ENCODE peak calls at places on chromosomes 7 and 10, in five cellular contexts. One of them, this sample, is unnamed.

GRCh38 chr10:131271195-131271880 is 40.2 kb downstream of the TCERG1L start:
- DNase-seq in heart right ventricle: no peak
- DNase-seq in breast epithelium: no peak
- DNase-seq in coronary artery: no peak
- DNase-seq in hepatocyte: no peak
- DNase-seq in this sample: no peak

GRCh38 chr7:111841596-111842209 is 279.4 kb upstream of the IMMP2L start:
- DNase-seq in coronary artery: no peak
- DNase-seq in heart right ventricle: no peak
- DNase-seq in breast epithelium: no peak
- DNase-seq in hepatocyte: no peak
- DNase-seq in this sample: no peak

GRCh38 chr7:151863386-151864079 is 13.4 kb downstream of the PRKAG2 start:
- DNase-seq in breast epithelium: no peak
- DNase-seq in hepatocyte: no peak
- DNase-seq in coronary artery: no peak
- DNase-seq in heart right ventricle: no peak
- DNase-seq in this sample: no peak

GRCh38 chr7:30825215-30825720 is 54.1 kb downstream of the MINDY4 start:
- DNase-seq in heart right ventricle: no peak
- DNase-seq in breast epithelium: no peak
- DNase-seq in hepatocyte: no peak
- DNase-seq in coronary artery: no peak
- DNase-seq in this sample: no peak

GRCh38 chr10:285216-285967 is 150.1 kb downstream of the ZMYND11 start:
- DNase-seq in breast epithelium: no peak
- DNase-seq in hepatocyte: no peak
- DNase-seq in coronary artery: no peak
- DNase-seq in heart right ventricle: no peak
- DNase-seq in this sample: no peak

GRCh38 chr10:50622497-50623298 is 1.1 kb downstream of the SGMS1 start:
- DNase-seq in breast epithelium: peak
- DNase-seq in hepatocyte: peak
- DNase-seq in heart right ventricle: peak
- DNase-seq in coronary artery: peak
- DNase-seq in this sample: peak

GRCh38 chr10:102322914-102323313 is 72.6 kb upstream of the NFKB2 start:
- DNase-seq in coronary artery: no peak
- DNase-seq in heart right ventricle: no peak
- DNase-seq in breast epithelium: no peak
- DNase-seq in hepatocyte: no peak
- DNase-seq in this sample: no peak

GRCh38 chr10:28291881-28292297 is 11.0 kb downstream of the MPP7 start:
- DNase-seq in heart right ventricle: no peak
- DNase-seq in hepatocyte: peak
- DNase-seq in coronary artery: no peak
- DNase-seq in breast epithelium: no peak
- DNase-seq in this sample: peak

GRCh38 chr7:101953248-101953819 is 135.9 kb downstream of the CUX1 start:
- DNase-seq in hepatocyte: peak
- DNase-seq in coronary artery: no peak
- DNase-seq in breast epithelium: no peak
- DNase-seq in heart right ventricle: peak
- DNase-seq in this sample: no peak

GRCh38 chr10:92757066-92757716 is 67.4 kb downstream of the HHEX start:
- DNase-seq in hepatocyte: peak
- DNase-seq in heart right ventricle: peak
- DNase-seq in coronary artery: peak
- DNase-seq in breast epithelium: peak
- DNase-seq in this sample: peak

GRCh38 chr10:67603086-67603485 is 92.9 kb downstream of the CTNNA3 start:
- DNase-seq in hepatocyte: no peak
- DNase-seq in heart right ventricle: no peak
- DNase-seq in coronary artery: no peak
- DNase-seq in breast epithelium: no peak
- DNase-seq in this sample: no peak

GRCh38 chr10:74238031-74238431 is 87.0 kb downstream of the ADK start:
- DNase-seq in heart right ventricle: no peak
- DNase-seq in breast epithelium: no peak
- DNase-seq in coronary artery: no peak
- DNase-seq in hepatocyte: no peak
- DNase-seq in this sample: no peak

GRCh38 chr10:25059990-25060389 is 43.6 kb downstream of the THNSL1 start:
- DNase-seq in coronary artery: peak
- DNase-seq in hepatocyte: peak
- DNase-seq in breast epithelium: peak
- DNase-seq in heart right ventricle: peak
- DNase-seq in this sample: peak

GRCh38 chr10:97849101-97849490 is 547 bp upstream of the GOLGA7B start:
- DNase-seq in coronary artery: no peak
- DNase-seq in breast epithelium: no peak
- DNase-seq in hepatocyte: no peak
- DNase-seq in heart right ventricle: no peak
- DNase-seq in this sample: peak

GRCh38 chr10:7409045-7409731 is 1.6 kb downstream of the SFMBT2 start:
- DNase-seq in coronary artery: no peak
- DNase-seq in heart right ventricle: peak
- DNase-seq in hepatocyte: peak
- DNase-seq in breast epithelium: no peak
- DNase-seq in this sample: no peak

GRCh38 chr10:29648983-29649268 is 14.2 kb upstream of the SVIL start:
- DNase-seq in coronary artery: no peak
- DNase-seq in hepatocyte: no peak
- DNase-seq in heart right ventricle: no peak
- DNase-seq in breast epithelium: no peak
- DNase-seq in this sample: peak

GRCh38 chr7:135147899-135148721 is at the start of gene TMEM140:
- DNase-seq in coronary artery: no peak
- DNase-seq in breast epithelium: no peak
- DNase-seq in hepatocyte: peak
- DNase-seq in heart right ventricle: no peak
- DNase-seq in this sample: no peak

GRCh38 chr10:506451-507354 is 182.8 kb downstream of the DIP2C start:
- DNase-seq in heart right ventricle: no peak
- DNase-seq in coronary artery: no peak
- DNase-seq in breast epithelium: no peak
- DNase-seq in hepatocyte: no peak
- DNase-seq in this sample: no peak

GRCh38 chr10:4028027-4028471 is 243.0 kb upstream of the KLF6 start:
- DNase-seq in coronary artery: no peak
- DNase-seq in heart right ventricle: no peak
- DNase-seq in hepatocyte: no peak
- DNase-seq in breast epithelium: no peak
- DNase-seq in this sample: no peak

GRCh38 chr7:117780832-117781231 is 92.4 kb downstream of the CTTNBP2 start:
- DNase-seq in hepatocyte: no peak
- DNase-seq in coronary artery: no peak
- DNase-seq in breast epithelium: no peak
- DNase-seq in heart right ventricle: no peak
- DNase-seq in this sample: no peak

GRCh38 chr10:69669408-69669807 is 39.4 kb downstream of the FAM241B start:
- DNase-seq in heart right ventricle: no peak
- DNase-seq in coronary artery: no peak
- DNase-seq in breast epithelium: no peak
- DNase-seq in hepatocyte: no peak
- DNase-seq in this sample: no peak

GRCh38 chr10:97497572-97498075 is 598 bp downstream of the MMS19 start:
- DNase-seq in heart right ventricle: peak
- DNase-seq in hepatocyte: peak
- DNase-seq in coronary artery: peak
- DNase-seq in breast epithelium: peak
- DNase-seq in this sample: peak

GRCh38 chr7:5997210-5997808 is 11.5 kb downstream of the PMS2 start:
- DNase-seq in hepatocyte: peak
- DNase-seq in breast epithelium: peak
- DNase-seq in coronary artery: no peak
- DNase-seq in heart right ventricle: no peak
- DNase-seq in this sample: peak

GRCh38 chr10:92218569-92218968 is 72.3 kb downstream of the CPEB3 start:
- DNase-seq in heart right ventricle: no peak
- DNase-seq in breast epithelium: no peak
- DNase-seq in coronary artery: no peak
- DNase-seq in hepatocyte: no peak
- DNase-seq in this sample: no peak

GRCh38 chr7:11327633-11328032 is 354.0 kb downstream of the PHF14 start:
- DNase-seq in heart right ventricle: no peak
- DNase-seq in coronary artery: no peak
- DNase-seq in hepatocyte: no peak
- DNase-seq in breast epithelium: no peak
- DNase-seq in this sample: no peak

GRCh38 chr7:47458057-47458456 is 123.9 kb downstream of the TNS3 start:
- DNase-seq in coronary artery: no peak
- DNase-seq in breast epithelium: no peak
- DNase-seq in hepatocyte: no peak
- DNase-seq in heart right ventricle: peak
- DNase-seq in this sample: no peak

GRCh38 chr10:77144664-77145063 is 492.9 kb downstream of the KCNMA1 start:
- DNase-seq in coronary artery: no peak
- DNase-seq in hepatocyte: no peak
- DNase-seq in heart right ventricle: no peak
- DNase-seq in breast epithelium: no peak
- DNase-seq in this sample: no peak

GRCh38 chr7:158289761-158290523 is 297.7 kb downstream of the PTPRN2 start:
- DNase-seq in coronary artery: peak
- DNase-seq in heart right ventricle: no peak
- DNase-seq in breast epithelium: no peak
- DNase-seq in hepatocyte: no peak
- DNase-seq in this sample: no peak

GRCh38 chr10:7833210-7833609 is 14.9 kb downstream of the TAF3 start:
- DNase-seq in heart right ventricle: no peak
- DNase-seq in coronary artery: no peak
- DNase-seq in breast epithelium: no peak
- DNase-seq in hepatocyte: no peak
- DNase-seq in this sample: no peak

GRCh38 chr7:8443871-8444756 is 10.7 kb downstream of the NXPH1 start:
- DNase-seq in coronary artery: no peak
- DNase-seq in breast epithelium: no peak
- DNase-seq in hepatocyte: peak
- DNase-seq in heart right ventricle: no peak
- DNase-seq in this sample: peak

GRCh38 chr7:69738396-69738889 is 140.2 kb downstream of the AUTS2 start:
- DNase-seq in coronary artery: no peak
- DNase-seq in heart right ventricle: no peak
- DNase-seq in breast epithelium: no peak
- DNase-seq in hepatocyte: peak
- DNase-seq in this sample: no peak

GRCh38 chr7:43353902-43354301 is 229.0 kb upstream of the STK17A start:
- DNase-seq in coronary artery: no peak
- DNase-seq in hepatocyte: no peak
- DNase-seq in breast epithelium: no peak
- DNase-seq in heart right ventricle: no peak
- DNase-seq in this sample: no peak
- TF ChIP-seq CTCF in coronary artery: no peak
- TF ChIP-seq CTCF in hepatocyte: no peak
- TF ChIP-seq CTCF in breast epithelium: no peak
- TF ChIP-seq CTCF in heart right ventricle: no peak
- TF ChIP-seq CTCF in this sample: no peak

DNA sequence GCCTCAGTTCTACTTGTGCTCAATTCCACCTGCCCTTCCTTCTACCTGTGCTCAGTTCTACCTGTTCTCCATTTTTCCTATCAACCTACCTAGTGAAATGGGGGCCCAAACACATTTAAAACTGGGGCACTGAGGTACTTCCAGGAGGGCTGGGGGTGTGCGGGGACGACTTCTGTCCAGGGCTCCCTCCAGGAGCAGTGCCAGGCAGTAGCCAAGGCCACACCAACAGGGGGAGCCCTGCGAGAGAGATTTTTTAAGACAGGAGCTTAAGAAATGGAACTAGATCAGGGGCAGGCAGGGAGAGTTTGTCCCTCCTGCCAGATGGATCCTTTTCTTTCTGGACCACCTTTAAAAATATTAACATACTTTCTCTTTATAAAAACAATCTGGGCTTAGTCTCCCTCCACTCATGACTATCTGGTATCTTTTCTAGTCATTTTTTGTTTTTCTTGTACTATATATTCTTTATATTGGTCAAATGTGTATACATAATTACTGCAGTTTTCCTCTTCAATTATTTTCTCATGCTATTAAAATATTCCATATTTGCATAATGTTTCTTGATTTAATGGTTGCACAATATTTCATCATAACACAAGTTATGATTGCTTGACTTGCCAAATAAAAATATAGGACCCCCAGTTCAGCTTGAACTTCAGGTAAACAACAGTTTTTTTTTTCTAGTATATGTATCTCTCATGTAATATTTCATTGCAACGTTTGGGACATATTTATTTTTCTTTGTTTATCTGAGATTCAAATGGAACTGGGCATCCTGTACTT is 47.3 kb upstream of the INSYN2A start:
- DNase-seq in coronary artery: no peak
- DNase-seq in hepatocyte: peak
- DNase-seq in heart right ventricle: peak
- DNase-seq in breast epithelium: no peak
- DNase-seq in this sample: peak
- TF ChIP-seq CTCF in coronary artery: no peak
- TF ChIP-seq CTCF in hepatocyte: peak
- TF ChIP-seq CTCF in heart right ventricle: peak
- TF ChIP-seq CTCF in breast epithelium: no peak
- TF ChIP-seq CTCF in this sample: peak

GRCh38 chr10:52986120-52986519 is 213.5 kb upstream of the MBL2 start:
- DNase-seq in breast epithelium: no peak
- DNase-seq in heart right ventricle: no peak
- DNase-seq in coronary artery: no peak
- DNase-seq in hepatocyte: no peak
- DNase-seq in this sample: no peak
- TF ChIP-seq CTCF in breast epithelium: no peak
- TF ChIP-seq CTCF in heart right ventricle: no peak
- TF ChIP-seq CTCF in coronary artery: no peak
- TF ChIP-seq CTCF in hepatocyte: no peak
- TF ChIP-seq CTCF in this sample: no peak

DNA sequence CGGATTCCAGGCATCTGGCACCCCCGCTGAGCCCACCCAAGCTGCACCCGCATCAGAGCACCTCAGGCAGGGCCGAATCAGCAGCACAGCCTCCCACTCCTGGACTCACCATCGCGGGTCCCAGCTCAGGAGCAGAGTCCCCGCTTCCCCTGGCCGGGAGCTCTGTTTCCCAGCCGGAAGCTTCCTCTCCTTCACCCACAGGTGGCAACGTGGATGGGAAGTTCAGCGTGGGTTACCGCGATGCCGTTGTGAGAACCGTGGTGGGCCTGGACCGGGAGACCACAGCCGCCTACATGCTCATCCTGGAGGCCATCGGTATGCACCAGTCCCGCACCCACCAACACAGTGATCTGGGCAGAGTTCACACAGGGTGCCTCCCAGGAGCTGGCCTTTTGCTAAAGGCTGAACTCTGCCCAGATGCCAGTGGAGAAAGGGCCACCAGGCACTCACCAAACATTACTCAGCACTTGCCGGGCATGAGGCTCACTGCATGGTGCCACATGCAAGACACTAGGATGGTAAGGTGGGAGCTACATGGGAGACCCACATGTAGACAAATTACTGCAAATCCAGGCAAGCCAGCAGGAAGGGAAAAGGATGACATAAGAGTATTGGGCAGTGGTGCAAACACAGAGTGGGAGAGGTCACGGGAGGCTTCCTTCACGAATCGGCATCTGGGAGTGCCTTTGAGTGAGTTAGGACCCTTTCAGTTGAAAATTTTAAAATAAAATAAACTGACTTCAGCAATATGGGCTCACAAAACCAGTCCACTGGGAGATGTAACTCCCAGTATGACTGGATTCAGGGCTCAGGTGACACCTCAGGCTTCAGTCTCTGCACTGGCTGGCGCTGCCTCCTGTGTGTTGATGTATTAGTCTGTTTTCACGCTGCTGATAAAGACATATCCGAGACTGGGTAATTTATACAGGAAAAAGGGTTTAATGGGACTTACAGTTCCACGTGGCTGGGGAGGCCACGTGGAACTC is 10.4 kb downstream of the C10orf105 start:
- DNase-seq in breast epithelium: no peak
- DNase-seq in heart right ventricle: no peak
- DNase-seq in coronary artery: no peak
- DNase-seq in hepatocyte: no peak
- DNase-seq in this sample: no peak
- TF ChIP-seq CTCF in breast epithelium: no peak
- TF ChIP-seq CTCF in heart right ventricle: no peak
- TF ChIP-seq CTCF in coronary artery: no peak
- TF ChIP-seq CTCF in hepatocyte: no peak
- TF ChIP-seq CTCF in this sample: no peak